ENCODE peak calls at places on chromosome 15, in ten cellular contexts. F, X, Q, V, J, S, E, T, O and D are unnamed samples.

GRCh38 chr15:23370578-23370977 is 16.0 kb downstream of the GOLGA8S start:
- DNase-seq in F (no peak), X (no peak), Q (no peak), V (no peak), J (no peak), S (no peak), E (no peak), T (no peak), O (no peak), D (no peak)

GRCh38 chr15:62545392-62546227 is 380.5 kb upstream of the C2CD4B start:
- DNase-seq in F (peak), X (no peak), Q (peak), V (peak), J (peak), S (no peak), E (peak), T (no peak), O (peak), D (no peak)

GRCh38 chr15:60966316-60966715 is 262.8 kb downstream of the RORA start:
- DNase-seq in F (no peak), X (no peak), Q (no peak), V (no peak), J (no peak), S (no peak), E (no peak), T (no peak), O (no peak), D (no peak)

GRCh38 chr15:59999064-59999377 is 5.1 kb upstream of the FOXB1 start:
- DNase-seq in F (no peak), X (no peak), Q (no peak), V (no peak), J (no peak), S (no peak), E (no peak), T (no peak), O (no peak), D (no peak)

GRCh38 chr15:95247068-95247984 is 1016.0 kb downstream of the MCTP2 start:
- DNase-seq in F (no peak), X (no peak), Q (no peak), V (no peak), J (no peak), S (peak), E (no peak), T (peak), O (no peak), D (no peak)

GRCh38 chr15:79170256-79170664 is 79.7 kb upstream of the RASGRF1 start:
- DNase-seq in F (peak), X (no peak), Q (no peak), V (no peak), J (no peak), S (no peak), E (no peak), T (peak), O (no peak), D (peak)

GRCh38 chr15:86776120-86776519 is 696.4 kb downstream of the AGBL1 start:
- DNase-seq in F (no peak), X (no peak), Q (no peak), V (no peak), J (no peak), S (no peak), E (no peak), T (no peak), O (no peak), D (no peak)

GRCh38 chr15:97319316-97319715 is 641.2 kb upstream of the ARRDC4 start:
- DNase-seq in F (no peak), X (no peak), Q (no peak), V (no peak), J (no peak), S (no peak), E (no peak), T (no peak), O (no peak), D (no peak)

GRCh38 chr15:58042006-58042405 is 23.5 kb downstream of the ALDH1A2 start:
- DNase-seq in F (no peak), X (no peak), Q (no peak), V (no peak), J (no peak), S (no peak), E (no peak), T (no peak), O (no peak), D (no peak)

GRCh38 chr15:52261498-52262242 is 33.9 kb downstream of the MYO5C start:
- DNase-seq in F (peak), X (no peak), Q (no peak), V (peak), J (peak), S (no peak), E (peak), T (peak), O (peak), D (peak)
- TF ChIP-seq POLR2A in F (no peak), X (no peak), Q (no peak), V (peak), J (no peak), S (no peak), E (no peak), T (no peak), O (no peak), D (no peak)

GRCh38 chr15:99279783-99280307 is 28.6 kb downstream of the LRRC28 start:
- DNase-seq in F (no peak), X (no peak), Q (no peak), V (no peak), J (no peak), S (no peak), E (no peak), T (no peak), O (no peak), D (no peak)

GRCh38 chr15:99282129-99282528 is 30.8 kb downstream of the LRRC28 start:
- DNase-seq in F (no peak), X (no peak), Q (no peak), V (no peak), J (no peak), S (no peak), E (no peak), T (no peak), O (no peak), D (no peak)

GRCh38 chr15:99275061-99275460 is 23.8 kb downstream of the LRRC28 start:
- DNase-seq in F (no peak), X (no peak), Q (no peak), V (no peak), J (no peak), S (no peak), E (no peak), T (no peak), O (no peak), D (no peak)

GRCh38 chr15:99275525-99276128 is 24.3 kb downstream of the LRRC28 start:
- DNase-seq in F (no peak), X (no peak), Q (no peak), V (no peak), J (no peak), S (no peak), E (no peak), T (no peak), O (no peak), D (no peak)

GRCh38 chr15:99279290-99279689 is 28.0 kb downstream of the LRRC28 start:
- DNase-seq in F (no peak), X (no peak), Q (no peak), V (no peak), J (no peak), S (no peak), E (no peak), T (no peak), O (no peak), D (no peak)
- TF ChIP-seq POLR2A in F (no peak), X (no peak), Q (no peak), V (no peak), J (no peak), S (no peak), E (no peak), T (no peak), O (no peak), D (no peak)

DNA sequence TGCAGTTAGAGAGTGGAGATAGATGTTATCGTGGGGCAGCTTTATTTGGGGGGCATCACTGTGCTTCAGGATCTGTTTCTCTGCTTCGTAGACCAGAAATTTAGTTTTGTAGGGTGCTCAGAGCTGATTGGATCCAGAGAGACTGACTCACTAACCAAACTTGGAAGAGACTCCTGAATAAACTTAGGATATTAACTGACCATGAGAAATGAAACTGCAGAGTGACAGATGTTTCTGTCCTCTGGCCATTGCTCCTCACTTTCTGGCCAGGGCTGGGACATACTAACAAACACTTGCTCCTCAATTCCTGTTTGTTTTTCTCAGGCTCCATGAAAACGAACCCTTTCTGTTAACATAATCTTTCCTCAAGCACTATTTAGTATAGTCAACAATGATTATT is 4.3 kb downstream of the ZNF592 start:
- DNase-seq in F (no peak), X (no peak), Q (no peak), V (no peak), J (no peak), S (peak), E (no peak), T (no peak), O (no peak), D (no peak)
- TF ChIP-seq POLR2A in F (no peak), X (no peak), Q (no peak), V (no peak), J (no peak), S (no peak), E (no peak), T (no peak), O (no peak), D (no peak)

DNA sequence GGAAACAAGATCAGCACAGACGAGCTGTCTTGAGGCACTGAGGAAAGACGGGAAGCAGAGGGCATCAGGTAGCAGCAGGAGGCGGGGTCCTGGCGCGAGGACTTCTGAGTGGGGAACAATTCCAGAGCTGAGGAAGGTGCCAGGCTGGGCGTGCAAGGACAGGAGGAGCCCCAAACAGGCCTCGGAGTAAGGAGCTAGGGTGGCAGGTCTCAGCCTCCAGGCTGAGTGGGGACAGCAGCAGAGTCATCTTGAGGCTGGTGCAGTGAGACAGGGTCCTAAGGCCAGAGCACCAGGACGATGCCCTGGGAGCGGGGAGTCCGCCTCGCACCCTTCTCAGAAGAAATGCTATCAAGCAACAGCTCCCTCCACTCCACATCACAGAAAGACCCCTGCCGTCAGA is 78.4 kb downstream of the PCSK6 start:
- DNase-seq in F (no peak), X (no peak), Q (no peak), V (no peak), J (no peak), S (no peak), E (no peak), T (no peak), O (no peak), D (no peak)
- TF ChIP-seq POLR2A in F (no peak), X (no peak), Q (no peak), V (no peak), J (no peak), S (no peak), E (no peak), T (no peak), O (no peak), D (no peak)

DNA sequence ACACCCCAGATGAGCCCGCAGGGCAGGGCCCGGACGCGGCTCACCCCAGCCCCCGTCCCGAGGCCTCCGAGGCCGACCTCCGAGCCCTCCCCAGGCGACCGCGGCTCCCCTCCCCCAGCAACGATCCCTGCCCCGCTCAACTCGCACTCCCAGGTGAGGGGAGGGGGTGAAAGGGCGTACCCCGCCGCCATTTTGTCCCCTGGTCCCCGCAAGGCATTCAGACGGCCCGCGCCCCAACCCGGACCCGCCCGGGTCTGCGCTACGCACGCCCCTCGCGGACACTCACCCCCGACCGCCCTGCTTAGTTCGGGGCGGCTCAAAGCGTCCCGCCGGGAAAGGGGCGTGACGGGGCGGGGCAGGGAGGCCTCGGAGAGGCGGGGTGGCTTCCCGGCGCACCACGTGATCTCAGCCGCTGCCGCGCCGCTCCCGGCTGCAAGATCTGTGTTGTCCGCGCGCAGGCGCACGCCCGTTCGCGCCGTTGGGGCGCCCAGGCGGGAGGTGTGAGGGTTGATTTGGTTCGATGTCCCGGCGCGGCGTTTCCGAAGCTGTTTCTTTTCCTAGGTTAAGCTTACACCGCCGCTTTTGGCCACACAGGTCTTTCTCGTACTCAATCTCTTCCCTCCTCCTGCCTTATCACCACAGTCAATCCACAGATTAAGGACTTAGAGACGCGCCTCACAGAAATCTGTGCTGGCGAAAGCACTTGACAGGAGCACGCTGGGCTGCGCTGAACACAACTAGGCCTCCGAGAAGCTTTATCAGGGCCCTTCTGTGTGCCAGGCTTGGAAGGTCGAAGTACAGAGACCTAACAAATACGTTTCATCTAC is at the start of gene SCAPER:
- DNase-seq in F (peak), X (peak), Q (peak), V (peak), J (peak), S (peak), E (peak), T (peak), O (peak), D (peak)
- TF ChIP-seq POLR2A in F (peak), X (peak), Q (peak), V (peak), J (peak), S (peak), E (peak), T (peak), O (peak), D (no peak)

GRCh38 chr15:32033186-32033890 is 3.0 kb downstream of the CHRNA7 start:
- DNase-seq in F (peak), X (no peak), Q (no peak), V (no peak), J (no peak), S (no peak), E (no peak), T (no peak), O (no peak), D (no peak)

GRCh38 chr15:32028921-32029320 is 1.4 kb upstream of the CHRNA7 start:
- DNase-seq in F (no peak), X (no peak), Q (no peak), V (no peak), J (no peak), S (no peak), E (no peak), T (no peak), O (no peak), D (no peak)

GRCh38 chr15:32029409-32029861 is 880 bp upstream of the CHRNA7 start:
- DNase-seq in F (peak), X (no peak), Q (no peak), V (no peak), J (no peak), S (no peak), E (peak), T (peak), O (peak), D (peak)

GRCh38 chr15:32030795-32031194 is 480 bp downstream of the CHRNA7 start:
- DNase-seq in F (peak), X (no peak), Q (no peak), V (no peak), J (no peak), S (no peak), E (no peak), T (no peak), O (peak), D (no peak)

GRCh38 chr15:32029862-32030781 is at the start of gene CHRNA7:
- DNase-seq in F (peak), X (peak), Q (no peak), V (no peak), J (no peak), S (peak), E (peak), T (peak), O (peak), D (peak)
- TF ChIP-seq POLR2A in F (no peak), X (no peak), Q (no peak), V (no peak), J (no peak), S (no peak), E (peak), T (peak), O (no peak), D (no peak)

GRCh38 chr15:85380217-85380859 is at the start of gene AKAP13:
- DNase-seq in F (peak), X (peak), Q (peak), V (peak), J (peak), S (peak), E (peak), T (peak), O (peak), D (peak)
- TF ChIP-seq POLR2A in F (peak), X (peak), Q (peak), V (peak), J (peak), S (peak), E (peak), T (peak), O (peak), D (peak)